ENCODE peak calls at places on chromosomes 6 and 20, in four cellular contexts. B, I, M and G are unnamed samples.

GRCh38 chr6:108570518-108570917 is 9.8 kb downstream of the FOXO3 start:
- DNase-seq in B (no peak), M (no peak), I (no peak), G (no peak)

GRCh38 chr6:474454-475185 is 83.1 kb downstream of the IRF4 start:
- DNase-seq in M (peak), B (no peak), I (no peak), G (no peak)

GRCh38 chr20:59007758-59008511 is 881 bp upstream of the CTSZ start:
- DNase-seq in I (no peak), M (peak), B (no peak), G (peak)

GRCh38 chr20:2729251-2729713 is 36.7 kb downstream of the EBF4 start:
- DNase-seq in M (no peak), B (no peak), I (no peak), G (no peak)

GRCh38 chr6:135188718-135189117 is 7.6 kb downstream of the MYB start:
- DNase-seq in M (no peak), B (no peak), I (no peak), G (no peak)

GRCh38 chr20:61331542-61331941 is 79.5 kb downstream of the CDH4 start:
- DNase-seq in I (no peak), B (no peak), M (no peak), G (no peak)

GRCh38 chr6:30645989-30646388 is 944 bp upstream of the C6orf136 start:
- DNase-seq in B (no peak), M (no peak), I (no peak), G (no peak)

GRCh38 chr6:147970970-147971369 is 371.7 kb upstream of the SASH1 start:
- DNase-seq in I (no peak), B (no peak), M (no peak), G (no peak)

GRCh38 chr20:39066464-39066863 is 104.3 kb downstream of the DHX35 start:
- DNase-seq in I (no peak), M (no peak), B (no peak), G (no peak)

GRCh38 chr6:34189806-34190503 is 44.1 kb upstream of the GRM4 start:
- DNase-seq in B (no peak), I (no peak), M (no peak), G (no peak)

GRCh38 chr6:9896806-9897205 is 518.1 kb downstream of the TFAP2A start:
- DNase-seq in I (no peak), B (no peak), M (no peak), G (no peak)

GRCh38 chr6:29552512-29553051 is 7.0 kb downstream of the UBD start:
- DNase-seq in I (no peak), B (peak), M (peak), G (no peak)

GRCh38 chr6:80165143-80165542 is 58.7 kb downstream of the BCKDHB start:
- DNase-seq in M (peak), B (no peak), I (no peak), G (no peak)

GRCh38 chr6:25166955-25167753 is 112.0 kb upstream of the CARMIL1 start:
- DNase-seq in B (no peak), M (no peak), I (peak), G (no peak)

GRCh38 chr6:146914563-146915483 is 289.4 kb upstream of the STXBP5 start:
- DNase-seq in B (peak), I (no peak), M (no peak), G (peak)

GRCh38 chr6:44133981-44134711 is 6.8 kb downstream of the TMEM63B start:
- DNase-seq in I (no peak), M (no peak), B (no peak), G (no peak)

GRCh38 chr20:19583532-19584175 is 174.4 kb upstream of the RIN2 start:
- DNase-seq in M (peak), B (peak), I (peak), G (peak)

GRCh38 chr20:52105573-52106422 is 85.8 kb downstream of the ZFP64 start:
- DNase-seq in I (no peak), B (peak), M (no peak), G (no peak)

GRCh38 chr6:33426590-33427563 is 7.0 kb downstream of the SYNGAP1 start:
- DNase-seq in B (no peak), I (no peak), M (peak), G (no peak)

GRCh38 chr20:9015984-9016324 is 52.9 kb upstream of the PLCB4 start:
- DNase-seq in M (no peak), I (no peak), B (peak), G (no peak)

GRCh38 chr6:89965441-89966249 is 71.4 kb downstream of the GJA10 start:
- DNase-seq in M (no peak), B (no peak), I (no peak), G (no peak)

GRCh38 chr6:3323696-3324261 is 65.0 kb downstream of the PSMG4 start:
- DNase-seq in I (no peak), M (no peak), B (no peak), G (no peak)